ENCODE peak calls at places on chromosomes 12 and 14, in five cellular contexts. E, A, K, F and M are unnamed samples.

GRCh38 chr12:106582661-106583577 is at the start of gene RFX4:
- DNase-seq in E (peak), F (no peak), A (peak), K (no peak), M (peak)

GRCh38 chr14:69282448-69282847 is 22.5 kb downstream of the GALNT16 start:
- DNase-seq in A (no peak), F (no peak), E (no peak), K (no peak), M (no peak)

GRCh38 chr14:26026384-26026783 is 571.4 kb downstream of the NOVA1 start:
- DNase-seq in K (no peak), F (no peak), A (no peak), E (no peak), M (no peak)

GRCh38 chr12:71980543-71980942 is 41.9 kb downstream of the TPH2 start:
- DNase-seq in F (no peak), E (no peak), K (no peak), A (no peak), M (no peak)

GRCh38 chr14:72782817-72783216 is 111.1 kb downstream of the DPF3 start:
- DNase-seq in K (no peak), F (no peak), E (no peak), A (no peak), M (no peak)

GRCh38 chr12:15584366-15585041 is 204.7 kb downstream of the EPS8 start:
- DNase-seq in F (no peak), E (no peak), A (peak), K (no peak), M (peak)

GRCh38 chr12:51393676-51394545 is 2.7 kb upstream of the GALNT6 start:
- DNase-seq in A (no peak), E (peak), F (peak), K (no peak), M (peak)

GRCh38 chr12:26680724-26681455 is 152.1 kb downstream of the ITPR2 start:
- DNase-seq in A (no peak), F (no peak), E (no peak), K (no peak), M (peak)

GRCh38 chr14:61150851-61151250 is 130.3 kb downstream of the TMEM30B start:
- DNase-seq in A (no peak), F (no peak), K (no peak), E (no peak), M (no peak)

GRCh38 chr14:31435276-31435675 is 14.9 kb upstream of the HEATR5A start:
- DNase-seq in K (no peak), E (no peak), F (no peak), A (no peak), M (no peak)

GRCh38 chr12:75982974-75983660 is 48.5 kb downstream of the PHLDA1 start:
- DNase-seq in F (no peak), K (no peak), A (no peak), E (no peak), M (peak)

GRCh38 chr14:103733651-103734050 is 18.0 kb downstream of the ZFYVE21 start:
- DNase-seq in K (no peak), A (no peak), E (no peak), F (no peak), M (no peak)

GRCh38 chr12:110563702-110564470 is 19.2 kb downstream of the PPTC7 start:
- DNase-seq in F (no peak), K (no peak), E (no peak), A (no peak), M (peak)

GRCh38 chr14:68458840-68459469 is 333.9 kb downstream of the ZFP36L1 start:
- DNase-seq in F (peak), K (no peak), A (no peak), E (peak), M (peak)

GRCh38 chr14:104942586-104942985 is 17.9 kb downstream of the PLD4 start:
- DNase-seq in E (no peak), K (no peak), A (no peak), F (no peak), M (no peak)

GRCh38 chr14:34966413-34966812 is 16.4 kb upstream of the SRP54 start:
- DNase-seq in A (no peak), K (no peak), E (no peak), F (no peak), M (no peak)

GRCh38 chr12:14893471-14894250 is 8.0 kb upstream of the MGP start:
- DNase-seq in K (no peak), E (no peak), A (no peak), F (no peak), M (no peak)

GRCh38 chr14:69842671-69843407 is 36.4 kb upstream of the SMOC1 start:
- DNase-seq in E (no peak), K (no peak), F (no peak), A (peak), M (no peak)

GRCh38 chr12:108575199-108575912 is 13.0 kb downstream of the ISCU start:
- DNase-seq in A (no peak), E (no peak), F (no peak), K (no peak), M (no peak)

GRCh38 chr14:72894623-72895378 is 900 bp upstream of the DPF3 start:
- DNase-seq in A (peak), K (no peak), E (peak), F (peak), M (peak)

GRCh38 chr14:77102154-77102553 is 4.1 kb downstream of the CIPC start:
- DNase-seq in F (no peak), A (no peak), K (no peak), E (no peak), M (no peak)

GRCh38 chr14:75406102-75406501 is 21.7 kb upstream of the JDP2 start:
- DNase-seq in F (no peak), A (no peak), E (no peak), K (no peak), M (no peak)

GRCh38 chr12:109910969-109911348 is 10.9 kb downstream of the TCHP start:
- DNase-seq in A (no peak), K (peak), E (peak), F (no peak), M (peak)

GRCh38 chr12:2163172-2163927 is 110.6 kb downstream of the CACNA1C start:
- DNase-seq in A (no peak), E (no peak), F (no peak), K (no peak), M (peak)

GRCh38 chr12:62683724-62684501 is 217.3 kb downstream of the MON2 start:
- DNase-seq in F (no peak), K (no peak), A (no peak), E (no peak), M (no peak)

GRCh38 chr12:114213055-114213561 is 192.8 kb downstream of the TBX5 start:
- DNase-seq in F (no peak), E (no peak), A (no peak), K (no peak), M (no peak)

GRCh38 chr14:70802379-70802778 is 6.9 kb downstream of the MAP3K9 start:
- DNase-seq in F (no peak), E (no peak), A (no peak), K (no peak), M (no peak)

GRCh38 chr12:93137656-93138612 is 208.8 kb upstream of the EEA1 start:
- DNase-seq in K (no peak), F (peak), E (no peak), A (no peak), M (peak)

GRCh38 chr12:101127521-101128219 is 82.4 kb downstream of the SLC5A8 start:
- DNase-seq in E (no peak), K (no peak), A (no peak), F (no peak), M (peak)

GRCh38 chr12:52210925-52211650 is 19.3 kb upstream of the KRT80 start:
- DNase-seq in A (no peak), F (no peak), K (no peak), E (no peak), M (no peak)

GRCh38 chr14:75101491-75101890 is 25.4 kb downstream of the NEK9 start:
- DNase-seq in K (no peak), F (no peak), A (no peak), E (no peak), M (no peak)

GRCh38 chr14:105171004-105171673 is 2.6 kb upstream of the JAG2 start:
- DNase-seq in E (no peak), A (no peak), F (peak), K (no peak), M (no peak)

GRCh38 chr12:27896419-27896990 is 76.0 kb downstream of the PTHLH start:
- DNase-seq in K (no peak), F (no peak), A (no peak), E (no peak), M (no peak)

GRCh38 chr12:57446292-57446960 is 8.7 kb upstream of the INHBE start:
- DNase-seq in E (no peak), K (no peak), F (no peak), A (no peak), M (no peak)
- H3K14ac ChIP-seq in E (no peak), K (no peak), F (no peak), A (no peak), M (no peak)

GRCh38 chr12:18899162-18899561 is 161.2 kb downstream of the CAPZA3 start:
- DNase-seq in A (no peak), F (no peak), K (no peak), E (no peak), M (no peak)

GRCh38 chr12:18898469-18898868 is 160.6 kb downstream of the CAPZA3 start:
- DNase-seq in F (no peak), K (no peak), A (no peak), E (no peak), M (no peak)

GRCh38 chr12:18895946-18896345 is 158.0 kb downstream of the CAPZA3 start:
- DNase-seq in A (peak), K (peak), F (no peak), E (peak), M (no peak)

GRCh38 chr12:18899678-18900317 is 161.9 kb downstream of the CAPZA3 start:
- DNase-seq in E (no peak), A (no peak), F (peak), K (no peak), M (no peak)

GRCh38 chr12:18897816-18898215 is 159.9 kb downstream of the CAPZA3 start:
- DNase-seq in F (no peak), E (no peak), K (no peak), A (no peak), M (no peak)
- H2BK12ac ChIP-seq in F (no peak), E (no peak), K (no peak), A (no peak), M (no peak)

DNA sequence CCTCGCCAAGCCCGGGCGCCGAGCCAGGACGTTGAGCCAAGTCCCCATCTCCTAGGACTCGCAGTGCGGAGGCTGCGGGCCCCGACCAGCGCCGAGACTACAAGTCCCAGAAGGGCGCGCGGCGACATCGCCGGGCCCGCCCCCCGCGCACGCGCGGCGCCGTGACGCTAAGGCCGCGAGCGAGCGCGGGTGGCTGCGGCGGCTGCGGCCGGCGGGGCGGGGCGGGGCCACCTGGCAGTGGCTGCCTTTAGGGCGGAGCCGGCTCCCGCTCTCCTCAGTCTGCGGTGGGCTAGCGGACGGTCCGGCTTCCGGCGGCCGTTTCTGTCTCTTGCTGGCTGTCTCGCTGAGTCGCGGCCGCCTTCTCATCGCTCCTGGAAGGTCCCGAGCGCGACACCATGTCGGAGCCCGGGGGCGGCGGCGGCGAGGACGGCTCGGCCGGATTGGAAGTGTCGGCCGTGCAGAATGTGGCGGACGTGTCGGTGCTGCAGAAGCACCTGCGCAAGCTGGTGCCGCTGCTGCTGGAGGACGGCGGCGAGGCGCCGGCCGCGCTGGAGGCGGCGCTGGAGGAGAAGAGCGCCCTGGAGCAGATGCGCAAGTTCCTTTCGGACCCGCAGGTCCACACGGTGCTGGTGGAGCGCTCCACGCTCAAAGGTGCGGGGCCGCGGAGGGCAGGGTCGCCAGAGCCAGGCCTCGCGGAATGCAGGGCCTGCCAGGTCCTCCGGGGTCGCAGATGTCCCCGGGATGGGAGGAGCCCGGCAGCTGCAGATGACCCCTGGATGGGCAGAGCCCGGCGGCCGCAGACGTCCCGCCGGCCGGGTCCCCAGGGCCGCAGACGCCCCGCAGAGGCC is at the start of gene DYNC1H1:
- DNase-seq in E (peak), K (peak), F (peak), A (peak), M (peak)
- H2BK5ac ChIP-seq in E (no peak), K (peak), F (peak), A (peak), M (peak)

GRCh38 chr12:105332925-105333324 is 2.4 kb downstream of the C12orf75 start:
- DNase-seq in A (no peak), K (no peak), F (no peak), E (no peak), M (no peak)
- H3K14ac ChIP-seq in A (no peak), K (no peak), F (no peak), E (no peak), M (no peak)

GRCh38 chr12:111602348-111602747 is 3.2 kb upstream of the ATXN2 start:
- DNase-seq in F (peak), A (no peak), K (no peak), E (no peak), M (no peak)

GRCh38 chr12:111606651-111607232 is 7.6 kb upstream of the ATXN2 start:
- DNase-seq in A (no peak), K (no peak), E (no peak), F (no peak), M (no peak)

GRCh38 chr12:111605931-111606625 is 7.0 kb upstream of the ATXN2 start:
- DNase-seq in E (no peak), A (no peak), F (no peak), K (no peak), M (no peak)

DNA sequence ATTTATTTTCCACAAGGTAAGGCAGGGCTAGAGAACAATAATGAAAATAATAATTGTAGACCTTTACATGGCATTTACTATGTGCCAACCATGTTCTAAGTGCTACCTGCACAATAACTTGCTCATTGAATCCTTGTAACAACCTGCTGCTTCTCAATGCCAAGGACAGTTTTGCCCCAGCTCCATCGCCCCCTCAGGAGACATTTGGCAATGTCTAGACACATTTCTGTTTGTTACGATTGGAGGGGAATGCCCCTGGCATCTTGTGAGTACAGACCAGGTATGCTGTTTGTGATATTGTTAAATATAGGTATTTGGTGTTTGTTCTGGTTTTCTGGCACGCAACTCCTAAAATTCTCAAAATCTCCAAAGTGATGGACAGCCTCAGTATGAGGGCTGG is 8.1 kb upstream of the ATXN2 start:
- DNase-seq in E (no peak), A (no peak), K (no peak), F (no peak), M (no peak)
- H2BK12ac ChIP-seq in E (no peak), A (no peak), K (no peak), F (no peak), M (no peak)

GRCh38 chr12:54222609-54223008 is 33.8 kb upstream of the SMUG1 start:
- DNase-seq in K (no peak), A (no peak), E (no peak), F (no peak), M (peak)
- H2BK5ac ChIP-seq in K (no peak), A (no peak), E (no peak), F (no peak), M (no peak)